ENCODE peak calls at places on chromosomes 2 and 18, in five cellular contexts. One of them, this sample, is unnamed.

GRCh38 chr18:57771183-57771582 is 31.9 kb downstream of the ATP8B1 start:
- ATAC-seq in activated T-cell treated with anti-CD3 and anti-CD28 coated beads, Interleukin-2, amount 50 U/mL, for 72 hours: no peak
- ATAC-seq in activated CD4-positive, alpha-beta T cell treated with anti-CD3 and anti-CD28 coated beads for 36 hours: no peak
- ATAC-seq in stimulated activated naive CD8-positive, alpha-beta T cell treated with anti-CD3 and anti-CD28 coated beads, Interleukin-15, amount 100 ng/mL, for 72 hours: no peak
- ATAC-seq in body of pancreas: no peak
- ATAC-seq in this sample: peak; percentile 23

GRCh38 chr18:59054892-59055291 is 84.8 kb upstream of the SEC11C start:
- ATAC-seq in activated T-cell treated with anti-CD3 and anti-CD28 coated beads, Interleukin-2, amount 50 U/mL, for 72 hours: no peak
- ATAC-seq in activated CD4-positive, alpha-beta T cell treated with anti-CD3 and anti-CD28 coated beads for 36 hours: no peak
- ATAC-seq in stimulated activated naive CD8-positive, alpha-beta T cell treated with anti-CD3 and anti-CD28 coated beads, Interleukin-15, amount 100 ng/mL, for 72 hours: no peak
- ATAC-seq in body of pancreas: peak; percentile 51
- ATAC-seq in this sample: no peak

GRCh38 chr2:11932053-11932512 is 185.7 kb downstream of the LPIN1 start:
- ATAC-seq in activated T-cell treated with anti-CD3 and anti-CD28 coated beads, Interleukin-2, amount 50 U/mL, for 72 hours: no peak
- ATAC-seq in activated CD4-positive, alpha-beta T cell treated with anti-CD3 and anti-CD28 coated beads for 36 hours: no peak
- ATAC-seq in stimulated activated naive CD8-positive, alpha-beta T cell treated with anti-CD3 and anti-CD28 coated beads, Interleukin-15, amount 100 ng/mL, for 72 hours: no peak
- ATAC-seq in body of pancreas: no peak
- ATAC-seq in this sample: no peak

GRCh38 chr2:178328037-178328436 is 122.9 kb downstream of the PRKRA start:
- ATAC-seq in activated T-cell treated with anti-CD3 and anti-CD28 coated beads, Interleukin-2, amount 50 U/mL, for 72 hours: no peak
- ATAC-seq in activated CD4-positive, alpha-beta T cell treated with anti-CD3 and anti-CD28 coated beads for 36 hours: no peak
- ATAC-seq in stimulated activated naive CD8-positive, alpha-beta T cell treated with anti-CD3 and anti-CD28 coated beads, Interleukin-15, amount 100 ng/mL, for 72 hours: no peak
- ATAC-seq in body of pancreas: no peak
- ATAC-seq in this sample: no peak

GRCh38 chr2:112700004-112700667 is 20.7 kb upstream of the NT5DC4 start:
- ATAC-seq in activated T-cell treated with anti-CD3 and anti-CD28 coated beads, Interleukin-2, amount 50 U/mL, for 72 hours: no peak
- ATAC-seq in activated CD4-positive, alpha-beta T cell treated with anti-CD3 and anti-CD28 coated beads for 36 hours: no peak
- ATAC-seq in stimulated activated naive CD8-positive, alpha-beta T cell treated with anti-CD3 and anti-CD28 coated beads, Interleukin-15, amount 100 ng/mL, for 72 hours: no peak
- ATAC-seq in body of pancreas: no peak
- ATAC-seq in this sample: no peak

GRCh38 chr18:27860701-27861107 is 316.2 kb downstream of the CDH2 start:
- ATAC-seq in activated T-cell treated with anti-CD3 and anti-CD28 coated beads, Interleukin-2, amount 50 U/mL, for 72 hours: no peak
- ATAC-seq in activated CD4-positive, alpha-beta T cell treated with anti-CD3 and anti-CD28 coated beads for 36 hours: no peak
- ATAC-seq in stimulated activated naive CD8-positive, alpha-beta T cell treated with anti-CD3 and anti-CD28 coated beads, Interleukin-15, amount 100 ng/mL, for 72 hours: no peak
- ATAC-seq in body of pancreas: no peak
- ATAC-seq in this sample: no peak

GRCh38 chr18:51235011-51235789 is 37.7 kb upstream of the MEX3C start:
- ATAC-seq in activated T-cell treated with anti-CD3 and anti-CD28 coated beads, Interleukin-2, amount 50 U/mL, for 72 hours: peak; percentile 97
- ATAC-seq in activated CD4-positive, alpha-beta T cell treated with anti-CD3 and anti-CD28 coated beads for 36 hours: peak; percentile 99
- ATAC-seq in stimulated activated naive CD8-positive, alpha-beta T cell treated with anti-CD3 and anti-CD28 coated beads, Interleukin-15, amount 100 ng/mL, for 72 hours: peak; percentile 97
- ATAC-seq in body of pancreas: no peak
- ATAC-seq in this sample: no peak

GRCh38 chr2:44616616-44617266 is 255.0 kb downstream of the CAMKMT start:
- ATAC-seq in activated T-cell treated with anti-CD3 and anti-CD28 coated beads, Interleukin-2, amount 50 U/mL, for 72 hours: peak; percentile 97
- ATAC-seq in activated CD4-positive, alpha-beta T cell treated with anti-CD3 and anti-CD28 coated beads for 36 hours: peak; percentile 96
- ATAC-seq in stimulated activated naive CD8-positive, alpha-beta T cell treated with anti-CD3 and anti-CD28 coated beads, Interleukin-15, amount 100 ng/mL, for 72 hours: peak; percentile 96
- ATAC-seq in body of pancreas: no peak
- ATAC-seq in this sample: no peak

GRCh38 chr18:27298215-27298804 is 113.2 kb upstream of the CHST9 start:
- ATAC-seq in activated T-cell treated with anti-CD3 and anti-CD28 coated beads, Interleukin-2, amount 50 U/mL, for 72 hours: no peak
- ATAC-seq in activated CD4-positive, alpha-beta T cell treated with anti-CD3 and anti-CD28 coated beads for 36 hours: no peak
- ATAC-seq in stimulated activated naive CD8-positive, alpha-beta T cell treated with anti-CD3 and anti-CD28 coated beads, Interleukin-15, amount 100 ng/mL, for 72 hours: no peak
- ATAC-seq in body of pancreas: no peak
- ATAC-seq in this sample: no peak

GRCh38 chr2:123993728-123994323 is 31.3 kb upstream of the CNTNAP5 start:
- ATAC-seq in activated T-cell treated with anti-CD3 and anti-CD28 coated beads, Interleukin-2, amount 50 U/mL, for 72 hours: no peak
- ATAC-seq in activated CD4-positive, alpha-beta T cell treated with anti-CD3 and anti-CD28 coated beads for 36 hours: no peak
- ATAC-seq in stimulated activated naive CD8-positive, alpha-beta T cell treated with anti-CD3 and anti-CD28 coated beads, Interleukin-15, amount 100 ng/mL, for 72 hours: no peak
- ATAC-seq in body of pancreas: peak; percentile 50
- ATAC-seq in this sample: no peak

GRCh38 chr18:13615432-13615861 is 110.9 kb downstream of the FAM210A start:
- ATAC-seq in activated T-cell treated with anti-CD3 and anti-CD28 coated beads, Interleukin-2, amount 50 U/mL, for 72 hours: peak; percentile 16
- ATAC-seq in activated CD4-positive, alpha-beta T cell treated with anti-CD3 and anti-CD28 coated beads for 36 hours: peak; percentile 30
- ATAC-seq in stimulated activated naive CD8-positive, alpha-beta T cell treated with anti-CD3 and anti-CD28 coated beads, Interleukin-15, amount 100 ng/mL, for 72 hours: no peak
- ATAC-seq in body of pancreas: no peak
- ATAC-seq in this sample: no peak

GRCh38 chr2:157777425-157777824 is 98.7 kb downstream of the ACVR1 start:
- ATAC-seq in activated T-cell treated with anti-CD3 and anti-CD28 coated beads, Interleukin-2, amount 50 U/mL, for 72 hours: no peak
- ATAC-seq in activated CD4-positive, alpha-beta T cell treated with anti-CD3 and anti-CD28 coated beads for 36 hours: no peak
- ATAC-seq in stimulated activated naive CD8-positive, alpha-beta T cell treated with anti-CD3 and anti-CD28 coated beads, Interleukin-15, amount 100 ng/mL, for 72 hours: no peak
- ATAC-seq in body of pancreas: no peak
- ATAC-seq in this sample: no peak

GRCh38 chr2:240278661-240279060 is 138.2 kb upstream of the OTOS start:
- ATAC-seq in activated T-cell treated with anti-CD3 and anti-CD28 coated beads, Interleukin-2, amount 50 U/mL, for 72 hours: no peak
- ATAC-seq in activated CD4-positive, alpha-beta T cell treated with anti-CD3 and anti-CD28 coated beads for 36 hours: no peak
- ATAC-seq in stimulated activated naive CD8-positive, alpha-beta T cell treated with anti-CD3 and anti-CD28 coated beads, Interleukin-15, amount 100 ng/mL, for 72 hours: no peak
- ATAC-seq in body of pancreas: no peak
- ATAC-seq in this sample: no peak

GRCh38 chr2:196112408-196113039 is 43.9 kb upstream of the DNAH7 start:
- ATAC-seq in activated T-cell treated with anti-CD3 and anti-CD28 coated beads, Interleukin-2, amount 50 U/mL, for 72 hours: no peak
- ATAC-seq in activated CD4-positive, alpha-beta T cell treated with anti-CD3 and anti-CD28 coated beads for 36 hours: no peak
- ATAC-seq in stimulated activated naive CD8-positive, alpha-beta T cell treated with anti-CD3 and anti-CD28 coated beads, Interleukin-15, amount 100 ng/mL, for 72 hours: no peak
- ATAC-seq in body of pancreas: peak; percentile 64
- ATAC-seq in this sample: no peak

GRCh38 chr18:48860276-48861180 is 90.2 kb downstream of the SMAD7 start:
- ATAC-seq in activated T-cell treated with anti-CD3 and anti-CD28 coated beads, Interleukin-2, amount 50 U/mL, for 72 hours: no peak
- ATAC-seq in activated CD4-positive, alpha-beta T cell treated with anti-CD3 and anti-CD28 coated beads for 36 hours: no peak
- ATAC-seq in stimulated activated naive CD8-positive, alpha-beta T cell treated with anti-CD3 and anti-CD28 coated beads, Interleukin-15, amount 100 ng/mL, for 72 hours: no peak
- ATAC-seq in body of pancreas: no peak
- ATAC-seq in this sample: no peak

GRCh38 chr2:196399736-196400691 is 228.6 kb upstream of the STK17B start:
- ATAC-seq in activated T-cell treated with anti-CD3 and anti-CD28 coated beads, Interleukin-2, amount 50 U/mL, for 72 hours: no peak
- ATAC-seq in activated CD4-positive, alpha-beta T cell treated with anti-CD3 and anti-CD28 coated beads for 36 hours: no peak
- ATAC-seq in stimulated activated naive CD8-positive, alpha-beta T cell treated with anti-CD3 and anti-CD28 coated beads, Interleukin-15, amount 100 ng/mL, for 72 hours: no peak
- ATAC-seq in body of pancreas: peak; percentile 40
- ATAC-seq in this sample: no peak

GRCh38 chr2:199692489-199692888 is 158.5 kb downstream of the FTCDNL1 start:
- ATAC-seq in activated T-cell treated with anti-CD3 and anti-CD28 coated beads, Interleukin-2, amount 50 U/mL, for 72 hours: no peak
- ATAC-seq in activated CD4-positive, alpha-beta T cell treated with anti-CD3 and anti-CD28 coated beads for 36 hours: no peak
- ATAC-seq in stimulated activated naive CD8-positive, alpha-beta T cell treated with anti-CD3 and anti-CD28 coated beads, Interleukin-15, amount 100 ng/mL, for 72 hours: no peak
- ATAC-seq in body of pancreas: no peak
- ATAC-seq in this sample: no peak

GRCh38 chr18:64275593-64276309 is 126.9 kb upstream of the LINC00305 start:
- ATAC-seq in activated T-cell treated with anti-CD3 and anti-CD28 coated beads, Interleukin-2, amount 50 U/mL, for 72 hours: no peak
- ATAC-seq in activated CD4-positive, alpha-beta T cell treated with anti-CD3 and anti-CD28 coated beads for 36 hours: no peak
- ATAC-seq in stimulated activated naive CD8-positive, alpha-beta T cell treated with anti-CD3 and anti-CD28 coated beads, Interleukin-15, amount 100 ng/mL, for 72 hours: no peak
- ATAC-seq in body of pancreas: no peak
- ATAC-seq in this sample: no peak

GRCh38 chr2:200615247-200615646 is 29.4 kb downstream of the AOX1 start:
- ATAC-seq in activated T-cell treated with anti-CD3 and anti-CD28 coated beads, Interleukin-2, amount 50 U/mL, for 72 hours: no peak
- ATAC-seq in activated CD4-positive, alpha-beta T cell treated with anti-CD3 and anti-CD28 coated beads for 36 hours: no peak
- ATAC-seq in stimulated activated naive CD8-positive, alpha-beta T cell treated with anti-CD3 and anti-CD28 coated beads, Interleukin-15, amount 100 ng/mL, for 72 hours: no peak
- ATAC-seq in body of pancreas: peak; percentile 18
- ATAC-seq in this sample: peak; percentile 67

GRCh38 chr2:205708231-205708631 is 25.9 kb downstream of the NRP2 start:
- ATAC-seq in activated T-cell treated with anti-CD3 and anti-CD28 coated beads, Interleukin-2, amount 50 U/mL, for 72 hours: no peak
- ATAC-seq in activated CD4-positive, alpha-beta T cell treated with anti-CD3 and anti-CD28 coated beads for 36 hours: no peak
- ATAC-seq in stimulated activated naive CD8-positive, alpha-beta T cell treated with anti-CD3 and anti-CD28 coated beads, Interleukin-15, amount 100 ng/mL, for 72 hours: no peak
- ATAC-seq in body of pancreas: no peak
- ATAC-seq in this sample: peak; percentile 68

GRCh38 chr2:40937284-40937683 is 485.4 kb upstream of the SLC8A1 start:
- ATAC-seq in activated T-cell treated with anti-CD3 and anti-CD28 coated beads, Interleukin-2, amount 50 U/mL, for 72 hours: no peak
- ATAC-seq in activated CD4-positive, alpha-beta T cell treated with anti-CD3 and anti-CD28 coated beads for 36 hours: no peak
- ATAC-seq in stimulated activated naive CD8-positive, alpha-beta T cell treated with anti-CD3 and anti-CD28 coated beads, Interleukin-15, amount 100 ng/mL, for 72 hours: no peak
- ATAC-seq in body of pancreas: no peak
- ATAC-seq in this sample: no peak

GRCh38 chr2:226956659-226957058 is 120.8 kb downstream of the RHBDD1 start:
- ATAC-seq in activated T-cell treated with anti-CD3 and anti-CD28 coated beads, Interleukin-2, amount 50 U/mL, for 72 hours: no peak
- ATAC-seq in activated CD4-positive, alpha-beta T cell treated with anti-CD3 and anti-CD28 coated beads for 36 hours: no peak
- ATAC-seq in stimulated activated naive CD8-positive, alpha-beta T cell treated with anti-CD3 and anti-CD28 coated beads, Interleukin-15, amount 100 ng/mL, for 72 hours: no peak
- ATAC-seq in body of pancreas: no peak
- ATAC-seq in this sample: no peak

GRCh38 chr18:55841314-55841713 is 253.3 kb upstream of the TCF4 start:
- ATAC-seq in activated T-cell treated with anti-CD3 and anti-CD28 coated beads, Interleukin-2, amount 50 U/mL, for 72 hours: no peak
- ATAC-seq in activated CD4-positive, alpha-beta T cell treated with anti-CD3 and anti-CD28 coated beads for 36 hours: no peak
- ATAC-seq in stimulated activated naive CD8-positive, alpha-beta T cell treated with anti-CD3 and anti-CD28 coated beads, Interleukin-15, amount 100 ng/mL, for 72 hours: no peak
- ATAC-seq in body of pancreas: no peak
- ATAC-seq in this sample: no peak

GRCh38 chr2:76008001-76008702 is 297.4 kb upstream of the GCFC2 start:
- ATAC-seq in activated T-cell treated with anti-CD3 and anti-CD28 coated beads, Interleukin-2, amount 50 U/mL, for 72 hours: no peak
- ATAC-seq in activated CD4-positive, alpha-beta T cell treated with anti-CD3 and anti-CD28 coated beads for 36 hours: no peak
- ATAC-seq in stimulated activated naive CD8-positive, alpha-beta T cell treated with anti-CD3 and anti-CD28 coated beads, Interleukin-15, amount 100 ng/mL, for 72 hours: no peak
- ATAC-seq in body of pancreas: peak; percentile 24
- ATAC-seq in this sample: no peak

GRCh38 chr18:68221116-68221724 is 493.7 kb downstream of the TMX3 start:
- ATAC-seq in activated T-cell treated with anti-CD3 and anti-CD28 coated beads, Interleukin-2, amount 50 U/mL, for 72 hours: no peak
- ATAC-seq in activated CD4-positive, alpha-beta T cell treated with anti-CD3 and anti-CD28 coated beads for 36 hours: no peak
- ATAC-seq in stimulated activated naive CD8-positive, alpha-beta T cell treated with anti-CD3 and anti-CD28 coated beads, Interleukin-15, amount 100 ng/mL, for 72 hours: no peak
- ATAC-seq in body of pancreas: no peak
- ATAC-seq in this sample: no peak

GRCh38 chr2:160752475-160753330 is 259.1 kb upstream of the RBMS1 start:
- ATAC-seq in activated T-cell treated with anti-CD3 and anti-CD28 coated beads, Interleukin-2, amount 50 U/mL, for 72 hours: no peak
- ATAC-seq in activated CD4-positive, alpha-beta T cell treated with anti-CD3 and anti-CD28 coated beads for 36 hours: no peak
- ATAC-seq in stimulated activated naive CD8-positive, alpha-beta T cell treated with anti-CD3 and anti-CD28 coated beads, Interleukin-15, amount 100 ng/mL, for 72 hours: no peak
- ATAC-seq in body of pancreas: no peak
- ATAC-seq in this sample: no peak

GRCh38 chr18:50162486-50163304 is 32.3 kb downstream of the MYO5B start:
- ATAC-seq in activated T-cell treated with anti-CD3 and anti-CD28 coated beads, Interleukin-2, amount 50 U/mL, for 72 hours: no peak
- ATAC-seq in activated CD4-positive, alpha-beta T cell treated with anti-CD3 and anti-CD28 coated beads for 36 hours: no peak
- ATAC-seq in stimulated activated naive CD8-positive, alpha-beta T cell treated with anti-CD3 and anti-CD28 coated beads, Interleukin-15, amount 100 ng/mL, for 72 hours: no peak
- ATAC-seq in body of pancreas: no peak
- ATAC-seq in this sample: no peak

GRCh38 chr18:12053312-12053711 is 40.3 kb upstream of the ANKRD62 start:
- ATAC-seq in activated T-cell treated with anti-CD3 and anti-CD28 coated beads, Interleukin-2, amount 50 U/mL, for 72 hours: no peak
- ATAC-seq in activated CD4-positive, alpha-beta T cell treated with anti-CD3 and anti-CD28 coated beads for 36 hours: no peak
- ATAC-seq in stimulated activated naive CD8-positive, alpha-beta T cell treated with anti-CD3 and anti-CD28 coated beads, Interleukin-15, amount 100 ng/mL, for 72 hours: no peak
- ATAC-seq in body of pancreas: no peak
- ATAC-seq in this sample: no peak

GRCh38 chr2:144607899-144608477 is 88.1 kb upstream of the ZEB2 start:
- ATAC-seq in activated T-cell treated with anti-CD3 and anti-CD28 coated beads, Interleukin-2, amount 50 U/mL, for 72 hours: no peak
- ATAC-seq in activated CD4-positive, alpha-beta T cell treated with anti-CD3 and anti-CD28 coated beads for 36 hours: no peak
- ATAC-seq in stimulated activated naive CD8-positive, alpha-beta T cell treated with anti-CD3 and anti-CD28 coated beads, Interleukin-15, amount 100 ng/mL, for 72 hours: no peak
- ATAC-seq in body of pancreas: no peak
- ATAC-seq in this sample: peak; percentile 55

GRCh38 chr2:71700880-71701397 is 247.6 kb downstream of the DYSF start:
- ATAC-seq in activated T-cell treated with anti-CD3 and anti-CD28 coated beads, Interleukin-2, amount 50 U/mL, for 72 hours: no peak
- ATAC-seq in activated CD4-positive, alpha-beta T cell treated with anti-CD3 and anti-CD28 coated beads for 36 hours: no peak
- ATAC-seq in stimulated activated naive CD8-positive, alpha-beta T cell treated with anti-CD3 and anti-CD28 coated beads, Interleukin-15, amount 100 ng/mL, for 72 hours: no peak
- ATAC-seq in body of pancreas: peak; percentile 55
- ATAC-seq in this sample: peak; percentile 89

GRCh38 chr2:197628043-197628500 is 47.3 kb downstream of the RFTN2 start:
- ATAC-seq in activated T-cell treated with anti-CD3 and anti-CD28 coated beads, Interleukin-2, amount 50 U/mL, for 72 hours: peak; percentile 19
- ATAC-seq in activated CD4-positive, alpha-beta T cell treated with anti-CD3 and anti-CD28 coated beads for 36 hours: no peak
- ATAC-seq in stimulated activated naive CD8-positive, alpha-beta T cell treated with anti-CD3 and anti-CD28 coated beads, Interleukin-15, amount 100 ng/mL, for 72 hours: peak; percentile 28
- ATAC-seq in body of pancreas: peak; percentile 42
- ATAC-seq in this sample: peak; percentile 51

GRCh38 chr2:138537170-138537915 is 35.8 kb downstream of the SPOPL start:
- ATAC-seq in activated T-cell treated with anti-CD3 and anti-CD28 coated beads, Interleukin-2, amount 50 U/mL, for 72 hours: no peak
- ATAC-seq in activated CD4-positive, alpha-beta T cell treated with anti-CD3 and anti-CD28 coated beads for 36 hours: no peak
- ATAC-seq in stimulated activated naive CD8-positive, alpha-beta T cell treated with anti-CD3 and anti-CD28 coated beads, Interleukin-15, amount 100 ng/mL, for 72 hours: no peak
- ATAC-seq in body of pancreas: no peak
- ATAC-seq in this sample: no peak

GRCh38 chr2:210477496-210477895 is 937 bp upstream of the LANCL1 start:
- ATAC-seq in activated T-cell treated with anti-CD3 and anti-CD28 coated beads, Interleukin-2, amount 50 U/mL, for 72 hours: peak; percentile 24
- ATAC-seq in activated CD4-positive, alpha-beta T cell treated with anti-CD3 and anti-CD28 coated beads for 36 hours: no peak
- ATAC-seq in stimulated activated naive CD8-positive, alpha-beta T cell treated with anti-CD3 and anti-CD28 coated beads, Interleukin-15, amount 100 ng/mL, for 72 hours: no peak
- ATAC-seq in body of pancreas: no peak
- ATAC-seq in this sample: no peak

GRCh38 chr2:96117701-96118588 is 1.6 kb upstream of the ADRA2B start:
- ATAC-seq in activated T-cell treated with anti-CD3 and anti-CD28 coated beads, Interleukin-2, amount 50 U/mL, for 72 hours: no peak
- ATAC-seq in activated CD4-positive, alpha-beta T cell treated with anti-CD3 and anti-CD28 coated beads for 36 hours: no peak
- ATAC-seq in stimulated activated naive CD8-positive, alpha-beta T cell treated with anti-CD3 and anti-CD28 coated beads, Interleukin-15, amount 100 ng/mL, for 72 hours: no peak
- ATAC-seq in body of pancreas: no peak
- ATAC-seq in this sample: no peak

GRCh38 chr18:45110577-45111506 is 430.2 kb downstream of the SETBP1 start:
- ATAC-seq in activated T-cell treated with anti-CD3 and anti-CD28 coated beads, Interleukin-2, amount 50 U/mL, for 72 hours: no peak
- ATAC-seq in activated CD4-positive, alpha-beta T cell treated with anti-CD3 and anti-CD28 coated beads for 36 hours: no peak
- ATAC-seq in stimulated activated naive CD8-positive, alpha-beta T cell treated with anti-CD3 and anti-CD28 coated beads, Interleukin-15, amount 100 ng/mL, for 72 hours: no peak
- ATAC-seq in body of pancreas: no peak
- ATAC-seq in this sample: peak; percentile 42

GRCh38 chr2:18901255-18901654 is 311.9 kb upstream of the NT5C1B start:
- ATAC-seq in activated T-cell treated with anti-CD3 and anti-CD28 coated beads, Interleukin-2, amount 50 U/mL, for 72 hours: no peak
- ATAC-seq in activated CD4-positive, alpha-beta T cell treated with anti-CD3 and anti-CD28 coated beads for 36 hours: no peak
- ATAC-seq in stimulated activated naive CD8-positive, alpha-beta T cell treated with anti-CD3 and anti-CD28 coated beads, Interleukin-15, amount 100 ng/mL, for 72 hours: no peak
- ATAC-seq in body of pancreas: no peak
- ATAC-seq in this sample: peak; percentile 62

GRCh38 chr2:221211653-221212052 is 360.5 kb downstream of the EPHA4 start:
- ATAC-seq in activated T-cell treated with anti-CD3 and anti-CD28 coated beads, Interleukin-2, amount 50 U/mL, for 72 hours: no peak
- ATAC-seq in activated CD4-positive, alpha-beta T cell treated with anti-CD3 and anti-CD28 coated beads for 36 hours: no peak
- ATAC-seq in stimulated activated naive CD8-positive, alpha-beta T cell treated with anti-CD3 and anti-CD28 coated beads, Interleukin-15, amount 100 ng/mL, for 72 hours: no peak
- ATAC-seq in body of pancreas: no peak
- ATAC-seq in this sample: no peak

GRCh38 chr2:239275871-239276812 is 124.7 kb downstream of the HDAC4 start:
- ATAC-seq in activated T-cell treated with anti-CD3 and anti-CD28 coated beads, Interleukin-2, amount 50 U/mL, for 72 hours: no peak
- ATAC-seq in activated CD4-positive, alpha-beta T cell treated with anti-CD3 and anti-CD28 coated beads for 36 hours: no peak
- ATAC-seq in stimulated activated naive CD8-positive, alpha-beta T cell treated with anti-CD3 and anti-CD28 coated beads, Interleukin-15, amount 100 ng/mL, for 72 hours: no peak
- ATAC-seq in body of pancreas: peak; percentile 25
- ATAC-seq in this sample: peak; percentile 66